ENCODE peak calls at places on chromosomes 1 and 21, in ten cellular contexts. R, V, I, E, U, B, L, K, D and S are unnamed samples.

GRCh38 chr21:36075953-36076352 is 6.1 kb downstream of the CBR1 start:
- DNase-seq in R (no peak), V (no peak), I (no peak), E (no peak), U (no peak), B (no peak), L (no peak), K (no peak), D (no peak), S (no peak)

GRCh38 chr1:56406821-56407220 is 172.5 kb downstream of the PLPP3 start:
- DNase-seq in R (no peak), V (no peak), I (no peak), E (no peak), U (no peak), B (no peak), L (no peak), K (no peak), D (no peak), S (no peak)

GRCh38 chr1:110407260-110408210 is at the start of gene LAMTOR5:
- DNase-seq in R (peak), V (peak), I (peak), E (peak), U (peak), B (peak), L (peak), K (peak), D (peak), S (peak)

GRCh38 chr1:238652346-238652968 is 733.9 kb upstream of the CHRM3 start:
- DNase-seq in R (peak), V (no peak), I (no peak), E (no peak), U (peak), B (peak), L (no peak), K (no peak), D (peak), S (no peak)

GRCh38 chr21:37231247-37231645 is 35.9 kb downstream of the VPS26C start:
- DNase-seq in R (no peak), V (no peak), I (no peak), E (peak), U (no peak), B (no peak), L (no peak), K (no peak), D (no peak), S (no peak)

GRCh38 chr21:44927587-44928461 is 7.1 kb upstream of the ITGB2 start:
- DNase-seq in R (peak), V (no peak), I (peak), E (no peak), U (peak), B (peak), L (no peak), K (no peak), D (peak), S (peak)

GRCh38 chr1:248152056-248152827 is 7.3 kb downstream of the OR2M5 start:
- DNase-seq in R (no peak), V (peak), I (no peak), E (no peak), U (no peak), B (no peak), L (no peak), K (no peak), D (no peak), S (no peak)

GRCh38 chr1:19070891-19071621 is 114.6 kb upstream of the IFFO2 start:
- DNase-seq in R (no peak), V (no peak), I (no peak), E (no peak), U (no peak), B (no peak), L (no peak), K (no peak), D (no peak), S (no peak)

GRCh38 chr1:156602557-156602993 is 1.3 kb upstream of the GPATCH4 start:
- DNase-seq in R (peak), V (no peak), I (peak), E (no peak), U (no peak), B (no peak), L (no peak), K (no peak), D (peak), S (no peak)
- TF ChIP-seq CTCF in R (peak), V (no peak), I (peak), E (no peak), U (peak), B (peak), L (no peak), K (no peak), D (peak), S (no peak)

GRCh38 chr1:26537951-26538352 is 8.4 kb downstream of the RPS6KA1 start:
- DNase-seq in R (peak), V (no peak), I (peak), E (no peak), U (peak), B (peak), L (no peak), K (no peak), D (peak), S (peak)
- TF ChIP-seq CTCF in R (peak), V (no peak), I (peak), E (no peak), U (peak), B (peak), L (no peak), K (no peak), D (peak), S (peak)

GRCh38 chr1:85581802-85582686 is 1.5 kb downstream of the CCN1 start:
- DNase-seq in R (peak), V (peak), I (no peak), E (peak), U (peak), B (peak), L (no peak), K (peak), D (peak), S (peak)
- TF ChIP-seq CTCF in R (peak), V (peak), I (peak), E (peak), U (peak), B (peak), L (peak), K (peak), D (peak), S (no peak)

GRCh38 chr1:224113918-224114786 is at the start of gene FBXO28:
- DNase-seq in R (peak), V (peak), I (peak), E (peak), U (peak), B (peak), L (peak), K (peak), D (peak), S (peak)

GRCh38 chr1:224113545-224113917 is 380 bp upstream of the FBXO28 start:
- DNase-seq in R (no peak), V (no peak), I (no peak), E (no peak), U (no peak), B (no peak), L (no peak), K (no peak), D (no peak), S (no peak)

GRCh38 chr1:224118688-224119087 is 4.8 kb downstream of the FBXO28 start:
- DNase-seq in R (no peak), V (no peak), I (no peak), E (no peak), U (no peak), B (no peak), L (no peak), K (no peak), D (no peak), S (no peak)

GRCh38 chr1:224114787-224115175 is 870 bp downstream of the FBXO28 start:
- DNase-seq in R (peak), V (no peak), I (no peak), E (no peak), U (peak), B (no peak), L (no peak), K (no peak), D (peak), S (no peak)

GRCh38 chr1:224116131-224116530 is 2.2 kb downstream of the FBXO28 start:
- DNase-seq in R (peak), V (no peak), I (peak), E (no peak), U (peak), B (no peak), L (no peak), K (no peak), D (peak), S (no peak)
- TF ChIP-seq CTCF in R (no peak), V (peak), I (no peak), E (peak), U (peak), B (peak), L (peak), K (peak), D (peak), S (peak)

GRCh38 chr1:245212221-245212710 is 57.5 kb downstream of the KIF26B start:
- DNase-seq in R (no peak), V (no peak), I (no peak), E (no peak), U (no peak), B (no peak), L (no peak), K (no peak), D (no peak), S (no peak)

GRCh38 chr1:245209658-245210415 is 55.1 kb downstream of the KIF26B start:
- DNase-seq in R (peak), V (no peak), I (no peak), E (no peak), U (no peak), B (no peak), L (no peak), K (no peak), D (no peak), S (no peak)

GRCh38 chr1:245211761-245212160 is 57.0 kb downstream of the KIF26B start:
- DNase-seq in R (no peak), V (no peak), I (no peak), E (no peak), U (no peak), B (no peak), L (no peak), K (no peak), D (no peak), S (no peak)

GRCh38 chr1:245213066-245213465 is 58.3 kb downstream of the KIF26B start:
- DNase-seq in R (no peak), V (no peak), I (no peak), E (no peak), U (no peak), B (no peak), L (no peak), K (no peak), D (no peak), S (no peak)

DNA sequence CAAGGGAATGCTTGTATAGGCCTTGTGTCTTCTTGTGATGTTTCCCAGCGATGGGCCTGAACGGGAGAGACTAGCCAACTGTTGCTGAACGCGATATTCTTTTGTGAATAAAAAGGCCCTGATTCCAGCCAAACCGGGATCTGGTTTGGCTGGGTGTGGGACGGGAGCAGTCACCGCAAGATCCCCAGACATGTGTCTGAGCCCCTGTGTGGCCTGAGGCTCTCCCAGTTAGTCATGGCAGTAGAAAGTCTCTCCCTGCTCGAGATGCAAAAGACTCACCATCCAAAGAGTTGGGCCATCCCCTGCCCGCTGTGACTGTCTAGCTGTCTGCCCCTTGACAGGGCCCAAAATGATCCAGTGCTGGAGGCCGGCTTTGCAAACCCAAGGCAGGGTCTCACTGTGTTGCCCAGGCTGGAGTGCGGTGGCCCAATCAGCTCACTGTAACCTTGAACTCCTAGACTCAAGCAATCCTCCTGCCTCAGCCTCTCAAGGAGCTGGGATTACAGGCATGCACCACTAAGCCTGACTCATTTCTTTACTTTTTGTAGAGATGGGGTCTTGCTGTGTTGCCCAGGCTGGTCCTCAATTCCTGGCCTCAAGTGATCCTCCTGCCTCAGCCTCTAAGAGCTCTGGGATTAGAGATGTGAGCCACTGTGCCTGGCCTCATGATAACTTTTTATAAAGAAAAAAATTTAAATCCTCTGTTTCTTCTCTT is 56.4 kb downstream of the KIF26B start:
- DNase-seq in R (no peak), V (no peak), I (no peak), E (no peak), U (no peak), B (no peak), L (no peak), K (no peak), D (no peak), S (no peak)
- TF ChIP-seq CTCF in R (no peak), V (no peak), I (no peak), E (no peak), U (no peak), B (no peak), L (no peak), K (no peak), D (no peak), S (no peak)

DNA sequence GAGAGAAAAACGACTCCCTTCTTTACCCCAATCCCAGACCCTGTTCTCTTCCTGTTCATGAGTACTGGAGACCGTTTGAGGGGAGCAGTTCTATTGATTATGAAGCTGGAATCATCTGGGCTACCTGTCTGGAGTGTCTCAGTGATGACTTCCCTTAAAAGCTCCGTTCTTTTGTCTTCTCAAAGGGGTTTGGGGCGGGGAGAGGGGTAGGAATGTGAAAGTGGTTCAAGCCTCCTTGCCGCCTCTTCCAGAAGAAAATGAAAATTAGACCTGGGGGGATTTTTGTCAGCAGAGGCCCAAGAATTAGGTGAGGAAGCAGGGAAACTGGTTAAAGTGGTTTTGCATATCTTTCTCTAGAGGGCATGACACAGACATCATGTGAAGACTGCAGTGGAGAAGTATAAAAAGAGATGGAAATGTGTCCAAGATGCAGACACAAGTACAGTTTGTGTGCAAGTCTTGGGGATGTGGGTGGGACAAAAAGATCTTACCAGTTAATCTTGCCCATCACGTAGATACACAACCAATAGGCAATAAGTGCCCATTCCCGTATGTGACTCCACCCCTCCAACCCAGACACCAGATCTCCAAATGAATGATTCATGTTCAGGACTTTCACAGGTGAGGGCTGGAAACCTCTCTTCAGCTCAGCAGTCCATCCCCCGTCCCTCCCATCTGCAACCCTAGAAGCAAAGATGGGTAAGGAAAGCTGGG is 470 bp upstream of the MTMR11 start:
- DNase-seq in R (peak), V (no peak), I (peak), E (no peak), U (peak), B (no peak), L (no peak), K (no peak), D (peak), S (peak)
- TF ChIP-seq CTCF in R (no peak), V (no peak), I (no peak), E (no peak), U (no peak), B (peak), L (no peak), K (no peak), D (no peak), S (no peak)

DNA sequence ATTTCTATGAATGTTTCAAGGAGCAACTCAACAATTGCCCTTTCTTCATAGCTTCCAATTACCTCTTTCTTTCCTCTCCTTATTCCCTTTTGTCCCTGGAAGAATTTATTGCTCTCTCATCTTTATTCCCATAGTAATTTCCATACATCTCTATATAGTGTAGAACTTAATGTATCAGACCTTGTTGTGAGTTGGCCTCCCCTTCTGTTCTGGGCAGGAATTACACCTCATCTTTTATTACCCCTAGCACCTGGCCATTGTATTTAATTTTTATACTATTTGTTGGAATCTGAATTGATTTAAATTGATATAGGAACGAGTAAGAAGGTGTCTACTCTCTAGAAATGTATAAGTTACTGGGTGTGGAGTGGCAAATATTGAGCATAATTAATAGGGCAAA is 114.5 kb downstream of the CACHD1 start:
- DNase-seq in R (peak), V (no peak), I (no peak), E (no peak), U (no peak), B (no peak), L (no peak), K (no peak), D (peak), S (no peak)
- TF ChIP-seq CTCF in R (peak), V (no peak), I (no peak), E (no peak), U (peak), B (peak), L (no peak), K (no peak), D (peak), S (no peak)